ENCODE peak calls at places on chromosomes 7 and 10, in eight cellular contexts. A, J, E, F, S, R, X and B are unnamed samples.

GRCh38 chr10:27030060-27030459 is 70.2 kb downstream of the ANKRD26 start:
- DNase-seq in A (peak), J (no peak), E (no peak), F (no peak), S (no peak), R (no peak), X (no peak), B (no peak)

GRCh38 chr7:69568266-69568665 is 30.0 kb upstream of the AUTS2 start:
- DNase-seq in A (no peak), J (no peak), E (no peak), F (no peak), S (no peak), R (no peak), X (no peak), B (no peak)

GRCh38 chr10:109915566-109915965 is 7.7 kb downstream of the XPNPEP1 start:
- DNase-seq in A (no peak), J (no peak), E (no peak), F (no peak), S (peak), R (no peak), X (no peak), B (no peak)

GRCh38 chr7:130695840-130696239 is 9.5 kb upstream of the TSGA13 start:
- DNase-seq in A (peak), J (peak), E (no peak), F (peak), S (peak), R (peak), X (no peak), B (peak)

GRCh38 chr7:120819861-120820260 is 38.1 kb downstream of the TSPAN12 start:
- DNase-seq in A (no peak), J (no peak), E (no peak), F (no peak), S (peak), R (no peak), X (no peak), B (no peak)

GRCh38 chr10:109932391-109932790 is 9.1 kb upstream of the XPNPEP1 start:
- DNase-seq in A (no peak), J (no peak), E (no peak), F (no peak), S (no peak), R (no peak), X (no peak), B (no peak)

GRCh38 chr10:784377-784758 is 94.9 kb upstream of the DIP2C start:
- DNase-seq in A (no peak), J (no peak), E (peak), F (no peak), S (peak), R (no peak), X (no peak), B (no peak)

GRCh38 chr7:16174253-16174652 is 247.1 kb downstream of the CRPPA start:
- DNase-seq in A (no peak), J (no peak), E (no peak), F (no peak), S (no peak), R (no peak), X (no peak), B (no peak)

GRCh38 chr10:35789996-35790395 is 147.9 kb upstream of the FZD8 start:
- DNase-seq in A (no peak), J (no peak), E (no peak), F (peak), S (no peak), R (no peak), X (no peak), B (no peak)

GRCh38 chr10:29596826-29597225 is 37.9 kb downstream of the SVIL start:
- DNase-seq in A (no peak), J (no peak), E (no peak), F (no peak), S (no peak), R (no peak), X (no peak), B (no peak)

GRCh38 chr7:123122951-123123350 is 76.8 kb downstream of the SLC13A1 start:
- DNase-seq in A (no peak), J (no peak), E (no peak), F (no peak), S (peak), R (no peak), X (no peak), B (no peak)

GRCh38 chr10:58334817-58335305 is at the start of gene UBE2D1:
- DNase-seq in A (peak), J (peak), E (peak), F (peak), S (peak), R (peak), X (peak), B (peak)

GRCh38 chr7:96538632-96539031 is 171.0 kb downstream of the SEM1 start:
- DNase-seq in A (no peak), J (no peak), E (no peak), F (no peak), S (no peak), R (no peak), X (no peak), B (no peak)

GRCh38 chr7:105037319-105037718 is 23.3 kb downstream of the KMT2E start:
- DNase-seq in A (no peak), J (no peak), E (no peak), F (no peak), S (peak), R (no peak), X (no peak), B (no peak)

GRCh38 chr7:55552320-55553086 is 19.8 kb downstream of the VOPP1 start:
- DNase-seq in A (peak), J (peak), E (no peak), F (no peak), S (no peak), R (no peak), X (peak), B (no peak)

GRCh38 chr10:72223743-72224101 is 7.6 kb upstream of the ASCC1 start:
- DNase-seq in A (no peak), J (no peak), E (no peak), F (no peak), S (no peak), R (peak), X (no peak), B (no peak)

GRCh38 chr7:141452911-141453310 is 98.3 kb upstream of the AGK start:
- DNase-seq in A (no peak), J (no peak), E (no peak), F (no peak), S (no peak), R (no peak), X (no peak), B (no peak)

GRCh38 chr10:115657161-115657850 is 564.1 kb downstream of the ATRNL1 start:
- DNase-seq in A (no peak), J (no peak), E (no peak), F (peak), S (no peak), R (peak), X (no peak), B (no peak)

GRCh38 chr10:51266496-51266895 is 192.2 kb downstream of the PRKG1 start:
- DNase-seq in A (no peak), J (no peak), E (no peak), F (no peak), S (no peak), R (no peak), X (no peak), B (no peak)

GRCh38 chr7:108267615-108268014 is 137.5 kb upstream of the LAMB4 start:
- DNase-seq in A (no peak), J (no peak), E (no peak), F (no peak), S (no peak), R (no peak), X (no peak), B (no peak)

GRCh38 chr10:124622866-124623536 is 121.2 kb downstream of the FAM53B start:
- DNase-seq in A (no peak), J (no peak), E (no peak), F (no peak), S (no peak), R (no peak), X (no peak), B (no peak)